ENCODE peak calls at places on chromosomes 3 and 15, in seven cellular contexts. One of them, this sample, is unnamed.
A peak's percentile ranks its signal among the peaks of the same experiment; 100 is the strongest.

GRCh38 chr15:82995938-82996337 is 9.9 kb downstream of the RAMAC start:
- DNase-seq in keratinocyte: no peak
- DNase-seq in fibroblast of lung: no peak
- DNase-seq in H9: no peak
- DNase-seq in astrocyte: no peak
- DNase-seq in IMR-90: peak; percentile 41
- DNase-seq in neural progenitor cell: no peak
- DNase-seq in this sample: no peak

GRCh38 chr3:10224794-10225660 is 23.2 kb upstream of the TATDN2 start:
- DNase-seq in keratinocyte: no peak
- DNase-seq in fibroblast of lung: peak; percentile 51
- DNase-seq in H9: peak; percentile 78
- DNase-seq in astrocyte: peak; percentile 35
- DNase-seq in IMR-90: peak; percentile 66
- DNase-seq in neural progenitor cell: peak; percentile 78
- DNase-seq in this sample: peak; percentile 72

GRCh38 chr3:110928016-110928662 is 143.5 kb upstream of the NECTIN3 start:
- DNase-seq in keratinocyte: no peak
- DNase-seq in fibroblast of lung: no peak
- DNase-seq in H9: no peak
- DNase-seq in astrocyte: no peak
- DNase-seq in IMR-90: no peak
- DNase-seq in neural progenitor cell: no peak
- DNase-seq in this sample: no peak

GRCh38 chr3:164365242-164365641 is 713.1 kb downstream of the SI start:
- DNase-seq in keratinocyte: no peak
- DNase-seq in fibroblast of lung: peak; percentile 8
- DNase-seq in H9: no peak
- DNase-seq in astrocyte: no peak
- DNase-seq in IMR-90: no peak
- DNase-seq in neural progenitor cell: no peak
- DNase-seq in this sample: no peak

GRCh38 chr15:76904461-76905012 is 603 bp downstream of the SCAPER start:
- DNase-seq in keratinocyte: no peak
- DNase-seq in fibroblast of lung: peak; percentile 6
- DNase-seq in H9: peak; percentile 60
- DNase-seq in astrocyte: no peak
- DNase-seq in IMR-90: peak; percentile 16
- DNase-seq in neural progenitor cell: peak; percentile 73
- DNase-seq in this sample: no peak

GRCh38 chr15:75042730-75043508 is 19.5 kb downstream of the PPCDC start:
- DNase-seq in keratinocyte: no peak
- DNase-seq in fibroblast of lung: peak; percentile 44
- DNase-seq in H9: peak; percentile 73
- DNase-seq in astrocyte: peak; percentile 34
- DNase-seq in IMR-90: peak; percentile 64
- DNase-seq in neural progenitor cell: peak; percentile 48
- DNase-seq in this sample: peak; percentile 93

GRCh38 chr15:58383876-58384275 is 47.9 kb upstream of the LIPC start:
- DNase-seq in keratinocyte: no peak
- DNase-seq in fibroblast of lung: no peak
- DNase-seq in H9: peak; percentile 63
- DNase-seq in astrocyte: no peak
- DNase-seq in IMR-90: no peak
- DNase-seq in neural progenitor cell: peak; percentile 59
- DNase-seq in this sample: no peak

GRCh38 chr15:55800216-55800615 is 57.3 kb upstream of the PRTG start:
- DNase-seq in keratinocyte: no peak
- DNase-seq in fibroblast of lung: no peak
- DNase-seq in H9: no peak
- DNase-seq in astrocyte: no peak
- DNase-seq in IMR-90: no peak
- DNase-seq in neural progenitor cell: no peak
- DNase-seq in this sample: no peak

DNA sequence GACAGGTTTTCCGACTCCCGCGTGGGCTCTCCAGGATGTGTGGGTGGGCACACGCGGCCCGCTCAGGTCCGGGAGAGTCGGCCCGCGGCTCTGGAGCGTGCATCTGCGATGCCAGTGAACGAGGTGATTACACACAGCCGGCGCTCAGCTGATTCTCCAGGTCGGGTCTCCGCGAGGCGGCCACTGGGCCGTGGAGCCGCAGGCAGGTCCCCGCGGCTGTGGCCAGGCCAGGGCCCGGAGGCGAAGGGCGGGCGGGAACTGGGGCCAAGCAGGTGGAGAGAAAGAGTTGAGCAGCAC is 13.2 kb downstream of the PAK6 start:
- DNase-seq in keratinocyte: no peak
- DNase-seq in fibroblast of lung: no peak
- DNase-seq in H9: no peak
- DNase-seq in astrocyte: no peak
- DNase-seq in IMR-90: no peak
- DNase-seq in neural progenitor cell: no peak
- DNase-seq in this sample: no peak
- H4K20me1 ChIP-seq in keratinocyte: peaks cover 4% of the 10 kb centered on the region
- H4K20me1 ChIP-seq in fibroblast of lung: no peaks in the 10 kb centered on the region
- H4K20me1 ChIP-seq in H9: no peaks in the 10 kb centered on the region
- H4K20me1 ChIP-seq in astrocyte: no peaks in the 10 kb centered on the region
- H4K20me1 ChIP-seq in IMR-90: no peaks in the 10 kb centered on the region
- H4K20me1 ChIP-seq in neural progenitor cell: no peaks in the 10 kb centered on the region
- H4K20me1 ChIP-seq in this sample: no peaks in the 10 kb centered on the region

GRCh38 chr3:30355622-30356021 is 250.8 kb upstream of the TGFBR2 start:
- DNase-seq in keratinocyte: no peak
- DNase-seq in fibroblast of lung: peak; percentile 87
- DNase-seq in H9: no peak
- DNase-seq in astrocyte: peak; percentile 86
- DNase-seq in IMR-90: peak; percentile 16
- DNase-seq in neural progenitor cell: peak; percentile 9
- DNase-seq in this sample: no peak
- H4K20me1 ChIP-seq in keratinocyte: no peaks in the 10 kb centered on the region
- H4K20me1 ChIP-seq in fibroblast of lung: no peaks in the 10 kb centered on the region
- H4K20me1 ChIP-seq in H9: no peaks in the 10 kb centered on the region
- H4K20me1 ChIP-seq in astrocyte: no peaks in the 10 kb centered on the region
- H4K20me1 ChIP-seq in IMR-90: no peaks in the 10 kb centered on the region
- H4K20me1 ChIP-seq in neural progenitor cell: no peaks in the 10 kb centered on the region
- H4K20me1 ChIP-seq in this sample: no peaks in the 10 kb centered on the region

DNA sequence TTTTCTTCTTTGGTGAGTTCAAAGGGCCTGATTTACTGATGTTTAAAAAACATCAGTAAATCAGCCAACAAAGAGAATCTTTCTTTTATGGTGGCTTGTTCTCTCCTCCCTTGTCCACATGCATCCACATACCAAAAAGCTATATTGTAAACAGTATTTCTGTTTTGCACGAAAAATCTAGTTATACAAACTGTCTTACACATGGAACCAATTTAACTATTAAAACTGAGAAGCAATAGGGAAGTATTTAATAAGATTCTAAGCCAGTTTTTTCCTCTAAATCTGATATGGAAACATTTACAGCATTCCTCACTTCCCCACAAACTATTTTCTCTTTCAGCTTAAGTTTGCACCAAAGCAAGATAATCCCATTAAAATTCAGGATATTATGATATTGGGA is 110.8 kb upstream of the ICE2 start:
- DNase-seq in keratinocyte: no peak
- DNase-seq in fibroblast of lung: no peak
- DNase-seq in H9: no peak
- DNase-seq in astrocyte: no peak
- DNase-seq in IMR-90: peak; percentile 21
- DNase-seq in neural progenitor cell: no peak
- DNase-seq in this sample: no peak
- H4K20me1 ChIP-seq in keratinocyte: no peaks in the 10 kb centered on the region
- H4K20me1 ChIP-seq in fibroblast of lung: no peaks in the 10 kb centered on the region
- H4K20me1 ChIP-seq in H9: no peaks in the 10 kb centered on the region
- H4K20me1 ChIP-seq in astrocyte: peaks cover 4% of the 10 kb centered on the region
- H4K20me1 ChIP-seq in IMR-90: no peaks in the 10 kb centered on the region
- H4K20me1 ChIP-seq in neural progenitor cell: peaks cover 28% of the 10 kb centered on the region
- H4K20me1 ChIP-seq in this sample: no peaks in the 10 kb centered on the region

GRCh38 chr3:41222012-41222411 is 22.7 kb downstream of the CTNNB1 start:
- DNase-seq in keratinocyte: no peak
- DNase-seq in fibroblast of lung: no peak
- DNase-seq in H9: no peak
- DNase-seq in astrocyte: no peak
- DNase-seq in IMR-90: no peak
- DNase-seq in neural progenitor cell: no peak
- DNase-seq in this sample: no peak

GRCh38 chr3:41223691-41224090 is 24.4 kb downstream of the CTNNB1 start:
- DNase-seq in keratinocyte: no peak
- DNase-seq in fibroblast of lung: no peak
- DNase-seq in H9: no peak
- DNase-seq in astrocyte: no peak
- DNase-seq in IMR-90: no peak
- DNase-seq in neural progenitor cell: no peak
- DNase-seq in this sample: no peak

GRCh38 chr3:41224120-41224806 is 25.0 kb downstream of the CTNNB1 start:
- DNase-seq in keratinocyte: no peak
- DNase-seq in fibroblast of lung: peak; percentile 85
- DNase-seq in H9: no peak
- DNase-seq in astrocyte: peak; percentile 82
- DNase-seq in IMR-90: peak; percentile 88
- DNase-seq in neural progenitor cell: no peak
- DNase-seq in this sample: no peak

GRCh38 chr3:41222508-41222907 is 23.2 kb downstream of the CTNNB1 start:
- DNase-seq in keratinocyte: no peak
- DNase-seq in fibroblast of lung: no peak
- DNase-seq in H9: no peak
- DNase-seq in astrocyte: no peak
- DNase-seq in IMR-90: no peak
- DNase-seq in neural progenitor cell: no peak
- DNase-seq in this sample: no peak

GRCh38 chr3:41223078-41223477 is 23.8 kb downstream of the CTNNB1 start:
- DNase-seq in keratinocyte: no peak
- DNase-seq in fibroblast of lung: no peak
- DNase-seq in H9: no peak
- DNase-seq in astrocyte: no peak
- DNase-seq in IMR-90: no peak
- DNase-seq in neural progenitor cell: no peak
- DNase-seq in this sample: no peak
- H4K20me1 ChIP-seq in keratinocyte: peaks cover 37% of the 10 kb centered on the region
- H4K20me1 ChIP-seq in fibroblast of lung: peaks cover 6% of the 10 kb centered on the region
- H4K20me1 ChIP-seq in H9: no peaks in the 10 kb centered on the region
- H4K20me1 ChIP-seq in astrocyte: peaks cover 97% of the 10 kb centered on the region
- H4K20me1 ChIP-seq in IMR-90: peaks cover 72% of the 10 kb centered on the region
- H4K20me1 ChIP-seq in neural progenitor cell: peaks cover 99% of the 10 kb centered on the region
- H4K20me1 ChIP-seq in this sample: peaks cover 61% of the 10 kb centered on the region

GRCh38 chr15:66715736-66716667 is 14.0 kb downstream of the SMAD6 start:
- DNase-seq in keratinocyte: no peak
- DNase-seq in fibroblast of lung: no peak
- DNase-seq in H9: no peak
- DNase-seq in astrocyte: no peak
- DNase-seq in IMR-90: no peak
- DNase-seq in neural progenitor cell: peak; percentile 44
- DNase-seq in this sample: no peak
- H4K20me1 ChIP-seq in keratinocyte: no peaks in the 10 kb centered on the region
- H4K20me1 ChIP-seq in fibroblast of lung: no peaks in the 10 kb centered on the region
- H4K20me1 ChIP-seq in H9: no peaks in the 10 kb centered on the region
- H4K20me1 ChIP-seq in astrocyte: peaks cover 15% of the 10 kb centered on the region
- H4K20me1 ChIP-seq in IMR-90: peaks cover 22% of the 10 kb centered on the region
- H4K20me1 ChIP-seq in neural progenitor cell: peaks cover 5% of the 10 kb centered on the region
- H4K20me1 ChIP-seq in this sample: no peaks in the 10 kb centered on the region

GRCh38 chr3:196775938-196776337 is 36.3 kb downstream of the PAK2 start:
- DNase-seq in keratinocyte: no peak
- DNase-seq in fibroblast of lung: no peak
- DNase-seq in H9: no peak
- DNase-seq in astrocyte: no peak
- DNase-seq in IMR-90: no peak
- DNase-seq in neural progenitor cell: no peak
- DNase-seq in this sample: no peak

GRCh38 chr3:196782496-196782895 is 42.8 kb downstream of the PAK2 start:
- DNase-seq in keratinocyte: no peak
- DNase-seq in fibroblast of lung: no peak
- DNase-seq in H9: no peak
- DNase-seq in astrocyte: no peak
- DNase-seq in IMR-90: no peak
- DNase-seq in neural progenitor cell: no peak
- DNase-seq in this sample: no peak

GRCh38 chr3:196774845-196775422 is 35.3 kb downstream of the PAK2 start:
- DNase-seq in keratinocyte: peak; percentile 35
- DNase-seq in fibroblast of lung: peak; percentile 31
- DNase-seq in H9: no peak
- DNase-seq in astrocyte: peak; percentile 24
- DNase-seq in IMR-90: peak; percentile 21
- DNase-seq in neural progenitor cell: no peak
- DNase-seq in this sample: no peak

GRCh38 chr3:196774191-196774820 is 34.6 kb downstream of the PAK2 start:
- DNase-seq in keratinocyte: no peak
- DNase-seq in fibroblast of lung: no peak
- DNase-seq in H9: no peak
- DNase-seq in astrocyte: no peak
- DNase-seq in IMR-90: no peak
- DNase-seq in neural progenitor cell: no peak
- DNase-seq in this sample: no peak

DNA sequence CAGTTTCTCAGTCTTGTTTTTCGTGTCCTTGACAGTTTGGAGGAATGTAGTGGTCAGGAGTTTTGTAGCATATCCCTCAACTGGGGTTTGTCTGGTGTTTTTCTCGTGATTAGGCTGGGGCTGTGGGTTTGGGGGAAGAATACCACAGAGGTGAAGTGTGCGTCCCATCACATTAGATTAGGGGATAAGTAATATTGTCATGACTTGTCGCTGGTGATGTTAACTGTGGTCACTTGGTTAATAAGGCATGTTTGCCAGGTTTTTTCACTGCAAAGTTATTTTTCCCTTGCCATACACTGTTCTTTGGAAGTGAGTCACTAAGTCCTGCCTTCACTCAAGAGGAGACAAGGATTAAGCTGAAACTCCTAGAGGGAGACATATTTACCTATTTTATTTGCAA is 39.1 kb downstream of the PAK2 start:
- DNase-seq in keratinocyte: peak; percentile 93
- DNase-seq in fibroblast of lung: peak; percentile 95
- DNase-seq in H9: no peak
- DNase-seq in astrocyte: peak; percentile 96
- DNase-seq in IMR-90: peak; percentile 74
- DNase-seq in neural progenitor cell: no peak
- DNase-seq in this sample: no peak
- H4K20me1 ChIP-seq in keratinocyte: peaks cover 2% of the 10 kb centered on the region
- H4K20me1 ChIP-seq in fibroblast of lung: no peaks in the 10 kb centered on the region
- H4K20me1 ChIP-seq in H9: no peaks in the 10 kb centered on the region
- H4K20me1 ChIP-seq in astrocyte: peaks cover 58% of the 10 kb centered on the region
- H4K20me1 ChIP-seq in IMR-90: peaks cover 57% of the 10 kb centered on the region
- H4K20me1 ChIP-seq in neural progenitor cell: peaks cover 38% of the 10 kb centered on the region
- H4K20me1 ChIP-seq in this sample: peaks cover 14% of the 10 kb centered on the region

GRCh38 chr3:152290374-152290773 is 21.6 kb downstream of the MBNL1 start:
- DNase-seq in keratinocyte: no peak
- DNase-seq in fibroblast of lung: no peak
- DNase-seq in H9: no peak
- DNase-seq in astrocyte: no peak
- DNase-seq in IMR-90: no peak
- DNase-seq in neural progenitor cell: no peak
- DNase-seq in this sample: no peak
- H4K20me1 ChIP-seq in keratinocyte: no peaks in the 10 kb centered on the region
- H4K20me1 ChIP-seq in fibroblast of lung: no peaks in the 10 kb centered on the region
- H4K20me1 ChIP-seq in H9: no peaks in the 10 kb centered on the region
- H4K20me1 ChIP-seq in astrocyte: peaks cover 61% of the 10 kb centered on the region
- H4K20me1 ChIP-seq in IMR-90: peaks cover 57% of the 10 kb centered on the region
- H4K20me1 ChIP-seq in neural progenitor cell: no peaks in the 10 kb centered on the region
- H4K20me1 ChIP-seq in this sample: peaks cover 10% of the 10 kb centered on the region

GRCh38 chr15:64690578-64691296 is 84.7 kb downstream of the RBPMS2 start:
- DNase-seq in keratinocyte: no peak
- DNase-seq in fibroblast of lung: no peak
- DNase-seq in H9: no peak
- DNase-seq in astrocyte: no peak
- DNase-seq in IMR-90: no peak
- DNase-seq in neural progenitor cell: no peak
- DNase-seq in this sample: no peak
- H4K20me1 ChIP-seq in keratinocyte: no peaks in the 10 kb centered on the region
- H4K20me1 ChIP-seq in fibroblast of lung: no peaks in the 10 kb centered on the region
- H4K20me1 ChIP-seq in H9: no peaks in the 10 kb centered on the region
- H4K20me1 ChIP-seq in astrocyte: peaks cover 84% of the 10 kb centered on the region
- H4K20me1 ChIP-seq in IMR-90: peaks cover 34% of the 10 kb centered on the region
- H4K20me1 ChIP-seq in neural progenitor cell: peaks cover 92% of the 10 kb centered on the region
- H4K20me1 ChIP-seq in this sample: peaks cover 11% of the 10 kb centered on the region

This sample was measured in PC-9.